ENCODE peak calls at places on chromosomes 3 and 15, in eight cellular contexts. T, N, L, P, H, X, W and K are unnamed samples.
A peak's percentile ranks its signal among the peaks of the same experiment; 100 is the strongest.

GRCh38 chr3:193593666-193594025 is 638 bp downstream of the OPA1 start:
- DNase-seq in T (no peak), N (no peak), L (no peak), P (peak; percentile 16), H (peak; percentile 11), X (peak; percentile 36), W (no peak), K (no peak)

GRCh38 chr3:192879346-192880031 is 38.2 kb downstream of the MB21D2 start:
- DNase-seq in T (peak; percentile 95), N (no peak), L (peak; percentile 82), P (no peak), H (peak; percentile 94), X (peak; percentile 96), W (peak; percentile 89), K (peak; percentile 79)

GRCh38 chr15:83556754-83557153 is 97.2 kb upstream of the ADAMTSL3 start:
- DNase-seq in T (no peak), N (no peak), L (no peak), P (no peak), H (no peak), X (no peak), W (no peak), K (no peak)

GRCh38 chr3:198080521-198081384 is 120.7 kb downstream of the LMLN start:
- DNase-seq in T (peak; percentile 77), N (peak; percentile 77), L (peak; percentile 88), P (peak; percentile 63), H (peak; percentile 48), X (peak; percentile 56), W (peak; percentile 13), K (peak; percentile 84)

GRCh38 chr15:30924353-30924752 is 20.6 kb downstream of the FAN1 start:
- DNase-seq in T (no peak), N (no peak), L (no peak), P (no peak), H (peak; percentile 48), X (peak; percentile 73), W (peak; percentile 29), K (no peak)

GRCh38 chr3:193905993-193906396 is 230.0 kb upstream of the HES1 start:
- DNase-seq in T (no peak), N (no peak), L (no peak), P (no peak), H (no peak), X (no peak), W (no peak), K (no peak)

GRCh38 chr3:23611737-23612295 is 193.9 kb upstream of the UBE2E1 start:
- DNase-seq in T (no peak), N (peak; percentile 57), L (no peak), P (peak; percentile 24), H (peak; percentile 68), X (peak; percentile 80), W (peak; percentile 29), K (no peak)

GRCh38 chr15:24683736-24684135 is 8.2 kb downstream of the NPAP1 start:
- DNase-seq in T (no peak), N (no peak), L (no peak), P (no peak), H (no peak), X (no peak), W (no peak), K (no peak)

GRCh38 chr15:31439328-31439727 is 112.7 kb downstream of the KLF13 start:
- DNase-seq in T (no peak), N (peak; percentile 66), L (peak; percentile 54), P (peak; percentile 40), H (no peak), X (no peak), W (no peak), K (peak; percentile 74)

GRCh38 chr15:101086394-101087171 is 165.3 kb downstream of the CHSY1 start:
- DNase-seq in T (no peak), N (no peak), L (no peak), P (no peak), H (no peak), X (no peak), W (no peak), K (no peak)

GRCh38 chr3:41668366-41668765 is 293.5 kb downstream of the ULK4 start:
- DNase-seq in T (no peak), N (no peak), L (no peak), P (no peak), H (no peak), X (no peak), W (no peak), K (no peak)

GRCh38 chr3:170751083-170751893 is 118.7 kb downstream of the RPL22L1 start:
- DNase-seq in T (no peak), N (peak; percentile 11), L (no peak), P (peak; percentile 55), H (peak; percentile 86), X (peak; percentile 82), W (peak; percentile 63), K (no peak)

GRCh38 chr3:94162700-94163099 is 99.8 kb downstream of the NSUN3 start:
- DNase-seq in T (no peak), N (no peak), L (peak; percentile 14), P (peak; percentile 41), H (peak; percentile 69), X (peak; percentile 34), W (no peak), K (no peak)

GRCh38 chr15:64596701-64597468 is 136.5 kb downstream of the ZNF609 start:
- DNase-seq in T (peak; percentile 68), N (no peak), L (no peak), P (peak; percentile 62), H (peak; percentile 40), X (peak; percentile 45), W (no peak), K (peak; percentile 66)

GRCh38 chr3:32956750-32957570 is 5.5 kb downstream of the CCR4 start:
- DNase-seq in T (no peak), N (no peak), L (no peak), P (no peak), H (no peak), X (peak; percentile 24), W (no peak), K (no peak)

GRCh38 chr3:29283297-29283681 is 2.4 kb downstream of the RBMS3 start:
- DNase-seq in T (no peak), N (no peak), L (no peak), P (no peak), H (no peak), X (peak; percentile 15), W (no peak), K (no peak)

GRCh38 chr3:62366093-62366419 is 7.3 kb downstream of the FEZF2 start:
- DNase-seq in T (no peak), N (no peak), L (no peak), P (no peak), H (no peak), X (no peak), W (no peak), K (no peak)
- H3K27me3 ChIP-seq in T (peaks cover 89% of the 10 kb centered on the region), N (peaks cover 82% of the 10 kb centered on the region), L (no peaks in the 10 kb centered on the region), P (peaks cover 62% of the 10 kb centered on the region), H (peaks cover 70% of the 10 kb centered on the region), X (peaks cover 55% of the 10 kb centered on the region), W (peaks cover 56% of the 10 kb centered on the region), K (peaks cover 71% of the 10 kb centered on the region)

GRCh38 chr3:10238330-10238995 is 9.8 kb upstream of the TATDN2 start:
- DNase-seq in T (no peak), N (no peak), L (no peak), P (no peak), H (no peak), X (no peak), W (no peak), K (peak; percentile 49)

GRCh38 chr3:10232138-10232537 is 16.1 kb upstream of the TATDN2 start:
- DNase-seq in T (no peak), N (no peak), L (no peak), P (no peak), H (no peak), X (no peak), W (no peak), K (no peak)

GRCh38 chr3:10235551-10235950 is 12.7 kb upstream of the TATDN2 start:
- DNase-seq in T (no peak), N (no peak), L (no peak), P (no peak), H (no peak), X (no peak), W (no peak), K (no peak)

GRCh38 chr3:10233988-10234387 is 14.3 kb upstream of the TATDN2 start:
- DNase-seq in T (no peak), N (no peak), L (no peak), P (no peak), H (no peak), X (no peak), W (no peak), K (no peak)

GRCh38 chr3:10234526-10235230 is 13.6 kb upstream of the TATDN2 start:
- DNase-seq in T (no peak), N (no peak), L (no peak), P (peak; percentile 80), H (no peak), X (no peak), W (no peak), K (peak; percentile 89)
- H3K4me3 ChIP-seq in T (no peak overlapping the region), N (no peak overlapping the region), L (no peak overlapping the region), P (peak overlapping the region; percentile 16), H (no peak overlapping the region), X (no peak overlapping the region), W (no peak overlapping the region), K (no peak overlapping the region)

GRCh38 chr15:34470091-34470490 is 32.5 kb upstream of the GOLGA8A start:
- DNase-seq in T (no peak), N (no peak), L (no peak), P (no peak), H (no peak), X (no peak), W (no peak), K (no peak)

GRCh38 chr15:34473840-34474239 is 36.2 kb upstream of the GOLGA8A start:
- DNase-seq in T (no peak), N (no peak), L (no peak), P (no peak), H (no peak), X (no peak), W (no peak), K (no peak)

GRCh38 chr15:34472947-34473346 is 35.3 kb upstream of the GOLGA8A start:
- DNase-seq in T (no peak), N (no peak), L (no peak), P (no peak), H (no peak), X (no peak), W (no peak), K (no peak)

DNA sequence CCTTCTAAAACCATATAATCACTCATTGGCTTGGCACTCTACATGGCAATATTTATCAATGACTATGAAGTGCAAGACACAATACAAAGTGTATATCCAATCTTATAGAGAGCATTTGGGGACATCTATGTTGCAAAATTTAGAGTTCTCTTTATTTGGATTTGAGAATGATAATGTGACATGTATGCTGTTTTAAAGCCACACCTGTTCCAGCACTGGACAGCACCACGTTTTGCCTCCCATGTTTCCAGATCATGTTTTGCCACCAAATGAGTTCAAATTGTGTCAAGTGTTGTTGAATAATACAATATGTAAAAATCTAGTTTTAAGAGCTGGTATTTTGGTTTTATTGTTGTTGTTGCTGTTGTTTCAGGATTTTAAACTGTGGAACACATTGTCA is 33.3 kb upstream of the GOLGA8A start:
- DNase-seq in T (no peak), N (no peak), L (no peak), P (no peak), H (no peak), X (no peak), W (no peak), K (no peak)
- H3K27me3 ChIP-seq in T (no peaks in the 10 kb centered on the region), N (no peaks in the 10 kb centered on the region), L (no peaks in the 10 kb centered on the region), P (no peaks in the 10 kb centered on the region), H (no peaks in the 10 kb centered on the region), X (no peaks in the 10 kb centered on the region), W (peaks cover 3% of the 10 kb centered on the region), K (no peaks in the 10 kb centered on the region)

DNA sequence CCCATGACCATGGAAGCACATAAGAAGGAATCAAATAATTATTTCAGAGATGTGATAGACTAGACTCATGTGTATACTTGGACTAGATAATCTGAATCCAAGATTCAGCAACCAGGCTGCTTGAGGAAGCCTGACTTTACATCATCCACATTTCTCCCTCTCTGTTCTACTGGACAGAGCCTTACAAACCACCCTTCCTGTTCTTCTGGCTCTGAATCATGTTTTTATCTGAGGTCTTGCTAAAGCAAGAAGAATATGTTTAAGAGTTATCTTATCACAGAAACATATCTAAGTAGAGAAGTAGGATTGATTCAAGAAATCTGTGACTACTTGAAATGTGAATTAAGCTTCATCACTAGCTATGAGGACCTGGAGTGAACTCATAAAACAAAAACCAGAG is 71.1 kb upstream of the SLC24A5 start:
- DNase-seq in T (no peak), N (no peak), L (no peak), P (no peak), H (peak; percentile 20), X (no peak), W (no peak), K (no peak)
- H3K4me3 ChIP-seq in T (no peak overlapping the region), N (no peak overlapping the region), L (no peak overlapping the region), P (no peak overlapping the region), H (no peak overlapping the region), X (no peak overlapping the region), W (no peak overlapping the region), K (no peak overlapping the region)